ENCODE peak calls at places on chromosomes 7 and 10, in seven cellular contexts. N, P, R, W, Y, T and X are unnamed samples.

GRCh38 chr7:27339478-27339877 is 96.9 kb downstream of the EVX1 start:
- ATAC-seq in P (peak), Y (peak), W (no peak), N (no peak), R (no peak), T (no peak), X (no peak)

GRCh38 chr7:6205921-6206660 is 66.3 kb downstream of the CYTH3 start:
- ATAC-seq in Y (no peak), R (no peak), P (no peak), W (no peak), T (no peak), N (no peak), X (peak)

GRCh38 chr7:50771120-50772002 is 11.3 kb downstream of the GRB10 start:
- ATAC-seq in N (no peak), W (no peak), T (no peak), R (no peak), Y (no peak), P (no peak), X (no peak)

GRCh38 chr7:23470290-23471089 is at the start of gene IGF2BP3:
- ATAC-seq in P (no peak), Y (no peak), R (peak), N (no peak), W (no peak), T (peak), X (peak)

GRCh38 chr10:44306762-44307161 is 78.1 kb downstream of the CXCL12 start:
- ATAC-seq in R (no peak), W (no peak), T (no peak), P (no peak), N (no peak), Y (no peak), X (peak)

GRCh38 chr7:106326594-106327537 is 42.1 kb upstream of the NAMPT start:
- ATAC-seq in T (no peak), Y (no peak), P (no peak), W (no peak), N (no peak), R (no peak), X (no peak)

GRCh38 chr7:5557920-5558401 is 134.3 kb upstream of the TNRC18 start:
- ATAC-seq in Y (peak), R (peak), T (peak), N (no peak), P (peak), W (no peak), X (no peak)

GRCh38 chr10:871951-872403 is 59.5 kb downstream of the LARP4B start:
- ATAC-seq in R (no peak), T (no peak), N (no peak), Y (no peak), P (no peak), W (no peak), X (no peak)

GRCh38 chr7:1593091-1593866 is 23.4 kb upstream of the PSMG3 start:
- ATAC-seq in W (no peak), T (peak), P (peak), N (no peak), R (no peak), Y (no peak), X (peak)

GRCh38 chr7:64637521-64638445 is 28.1 kb upstream of the ZNF107 start:
- ATAC-seq in T (no peak), W (no peak), N (no peak), P (no peak), Y (no peak), R (no peak), X (no peak)

GRCh38 chr10:29482591-29483421 is 152.0 kb downstream of the SVIL start:
- ATAC-seq in T (peak), Y (peak), N (peak), P (peak), R (peak), W (peak), X (peak)

GRCh38 chr10:89352039-89352597 is 24.3 kb downstream of the IFIT3 start:
- ATAC-seq in Y (peak), N (no peak), W (no peak), P (no peak), R (no peak), T (peak), X (peak)

GRCh38 chr7:137967143-137968018 is 34.5 kb downstream of the CREB3L2 start:
- ATAC-seq in R (no peak), N (no peak), Y (no peak), P (no peak), T (no peak), W (no peak), X (peak)

GRCh38 chr10:114320249-114321116 is 81.4 kb downstream of the VWA2 start:
- ATAC-seq in T (no peak), N (no peak), Y (no peak), W (no peak), R (no peak), P (no peak), X (no peak)

GRCh38 chr7:1961776-1962276 is 270.9 kb downstream of the MAD1L1 start:
- ATAC-seq in W (peak), Y (no peak), P (no peak), T (no peak), R (peak), N (peak), X (no peak)

GRCh38 chr7:33742521-33742920 is 162.8 kb upstream of the BMPER start:
- ATAC-seq in N (no peak), T (peak), W (no peak), P (no peak), Y (no peak), R (no peak), X (no peak)

GRCh38 chr10:88974446-88975376 is 15.9 kb upstream of the FAS start:
- ATAC-seq in N (peak), P (no peak), W (no peak), R (peak), Y (peak), T (peak), X (peak)

GRCh38 chr10:65791979-65792378 is 1133.9 kb upstream of the LRRTM3 start:
- ATAC-seq in R (no peak), N (no peak), T (peak), P (no peak), Y (no peak), W (no peak), X (no peak)

GRCh38 chr10:97736902-97737769 is at the start of gene ZFYVE27:
- ATAC-seq in R (peak), W (peak), T (peak), N (peak), Y (peak), P (peak), X (peak)

GRCh38 chr7:522938-523289 is 3.3 kb upstream of the PDGFA start:
- ATAC-seq in W (no peak), N (no peak), P (no peak), R (no peak), Y (no peak), T (no peak), X (no peak)

GRCh38 chr10:26887611-26888215 is 27.0 kb upstream of the ABI1 start:
- ATAC-seq in N (no peak), T (no peak), R (no peak), Y (no peak), P (no peak), W (no peak), X (no peak)

GRCh38 chr7:46969303-46970130 is 612.4 kb downstream of the TNS3 start:
- ATAC-seq in T (peak), N (no peak), R (no peak), Y (no peak), P (no peak), W (no peak), X (no peak)

GRCh38 chr7:114865564-114865963 is 56.3 kb upstream of the MDFIC start:
- ATAC-seq in R (peak), W (peak), T (peak), N (peak), Y (peak), P (peak), X (peak)

GRCh38 chr10:4254101-4254994 is 469.3 kb upstream of the KLF6 start:
- ATAC-seq in W (no peak), T (no peak), P (no peak), N (no peak), R (no peak), Y (no peak), X (peak)